ENCODE peak calls at places on chromosomes 5 and 9, in seven cellular contexts. One of them, this sample, is unnamed.
A peak's percentile ranks its signal among the peaks of the same experiment; 100 is the strongest.

GRCh38 chr5:43227655-43228054 is 35.6 kb downstream of the NIM1K start:
- DNase-seq in neural progenitor cell: peak; percentile 47
- DNase-seq in tibial nerve: no peak
- DNase-seq in NT2/D1: no peak
- DNase-seq in cardiac muscle cell: peak; percentile 30
- DNase-seq in A549: peak; percentile 60
- DNase-seq in mucosa of descending colon: no peak
- DNase-seq in this sample: no peak

GRCh38 chr9:38393128-38393809 is 767 bp downstream of the ALDH1B1 start:
- DNase-seq in tibial nerve: no peak
- DNase-seq in A549: peak; percentile 26
- DNase-seq in cardiac muscle cell: no peak
- DNase-seq in NT2/D1: no peak
- DNase-seq in neural progenitor cell: no peak
- DNase-seq in mucosa of descending colon: no peak
- DNase-seq in this sample: no peak

GRCh38 chr9:116669296-116669695 is 17.8 kb upstream of the TRIM32 start:
- DNase-seq in tibial nerve: no peak
- DNase-seq in NT2/D1: no peak
- DNase-seq in cardiac muscle cell: no peak
- DNase-seq in A549: no peak
- DNase-seq in neural progenitor cell: no peak
- DNase-seq in mucosa of descending colon: no peak
- DNase-seq in this sample: no peak

GRCh38 chr5:137688248-137688840 is 47.5 kb downstream of the KLHL3 start:
- DNase-seq in A549: no peak
- DNase-seq in NT2/D1: no peak
- DNase-seq in neural progenitor cell: no peak
- DNase-seq in tibial nerve: no peak
- DNase-seq in mucosa of descending colon: no peak
- DNase-seq in cardiac muscle cell: no peak
- DNase-seq in this sample: no peak

GRCh38 chr9:127686461-127687393 is 20.1 kb upstream of the CFAP157 start:
- DNase-seq in A549: no peak
- DNase-seq in tibial nerve: no peak
- DNase-seq in cardiac muscle cell: no peak
- DNase-seq in mucosa of descending colon: no peak
- DNase-seq in NT2/D1: no peak
- DNase-seq in neural progenitor cell: no peak
- DNase-seq in this sample: no peak

GRCh38 chr5:9546973-9547947 is 1.4 kb upstream of the SEMA5A start:
- DNase-seq in NT2/D1: no peak
- DNase-seq in cardiac muscle cell: peak; percentile 47
- DNase-seq in neural progenitor cell: peak; percentile 67
- DNase-seq in A549: no peak
- DNase-seq in mucosa of descending colon: peak; percentile 72
- DNase-seq in tibial nerve: no peak
- DNase-seq in this sample: peak; percentile 31

GRCh38 chr5:107135391-107135790 is 535.3 kb downstream of the EFNA5 start:
- DNase-seq in neural progenitor cell: no peak
- DNase-seq in A549: no peak
- DNase-seq in tibial nerve: no peak
- DNase-seq in mucosa of descending colon: no peak
- DNase-seq in cardiac muscle cell: no peak
- DNase-seq in NT2/D1: no peak
- DNase-seq in this sample: no peak

GRCh38 chr9:97109194-97109811 is 70.4 kb upstream of the CTSV start:
- DNase-seq in A549: peak; percentile 9
- DNase-seq in neural progenitor cell: peak; percentile 80
- DNase-seq in cardiac muscle cell: peak; percentile 77
- DNase-seq in tibial nerve: no peak
- DNase-seq in mucosa of descending colon: no peak
- DNase-seq in NT2/D1: peak; percentile 58
- DNase-seq in this sample: peak; percentile 41

GRCh38 chr5:76521240-76521758 is 101.9 kb downstream of the F2RL2 start:
- DNase-seq in tibial nerve: no peak
- DNase-seq in NT2/D1: no peak
- DNase-seq in mucosa of descending colon: no peak
- DNase-seq in A549: no peak
- DNase-seq in neural progenitor cell: no peak
- DNase-seq in cardiac muscle cell: no peak
- DNase-seq in this sample: no peak

GRCh38 chr5:62029303-62029702 is 276.7 kb upstream of the KIF2A start:
- DNase-seq in cardiac muscle cell: no peak
- DNase-seq in A549: no peak
- DNase-seq in tibial nerve: no peak
- DNase-seq in NT2/D1: no peak
- DNase-seq in neural progenitor cell: no peak
- DNase-seq in mucosa of descending colon: no peak
- DNase-seq in this sample: no peak

GRCh38 chr5:73039082-73039481 is 81.3 kb upstream of the TMEM171 start:
- DNase-seq in NT2/D1: peak; percentile 35
- DNase-seq in mucosa of descending colon: no peak
- DNase-seq in neural progenitor cell: peak; percentile 10
- DNase-seq in cardiac muscle cell: no peak
- DNase-seq in A549: no peak
- DNase-seq in tibial nerve: no peak
- DNase-seq in this sample: peak; percentile 33

GRCh38 chr5:142961435-142962171 is 191.4 kb downstream of the ARHGAP26 start:
- DNase-seq in A549: no peak
- DNase-seq in mucosa of descending colon: no peak
- DNase-seq in neural progenitor cell: no peak
- DNase-seq in tibial nerve: no peak
- DNase-seq in cardiac muscle cell: no peak
- DNase-seq in NT2/D1: no peak
- DNase-seq in this sample: no peak

GRCh38 chr5:16787278-16787677 is 148.8 kb downstream of the MYO10 start:
- DNase-seq in A549: no peak
- DNase-seq in NT2/D1: no peak
- DNase-seq in neural progenitor cell: no peak
- DNase-seq in cardiac muscle cell: no peak
- DNase-seq in tibial nerve: no peak
- DNase-seq in mucosa of descending colon: no peak
- DNase-seq in this sample: no peak

GRCh38 chr5:132251220-132251725 is 6.2 kb upstream of the PDLIM4 start:
- DNase-seq in A549: no peak
- DNase-seq in tibial nerve: no peak
- DNase-seq in mucosa of descending colon: no peak
- DNase-seq in neural progenitor cell: no peak
- DNase-seq in NT2/D1: no peak
- DNase-seq in cardiac muscle cell: no peak
- DNase-seq in this sample: no peak

GRCh38 chr5:155052532-155052931 is 39.0 kb downstream of the KIF4B start:
- DNase-seq in cardiac muscle cell: no peak
- DNase-seq in A549: no peak
- DNase-seq in NT2/D1: no peak
- DNase-seq in mucosa of descending colon: no peak
- DNase-seq in neural progenitor cell: no peak
- DNase-seq in tibial nerve: no peak
- DNase-seq in this sample: no peak

GRCh38 chr5:172170251-172170701 is 17.7 kb downstream of the STK10 start:
- DNase-seq in cardiac muscle cell: no peak
- DNase-seq in A549: no peak
- DNase-seq in mucosa of descending colon: no peak
- DNase-seq in neural progenitor cell: no peak
- DNase-seq in NT2/D1: no peak
- DNase-seq in tibial nerve: no peak
- DNase-seq in this sample: no peak

GRCh38 chr9:116452634-116453033 is 234.5 kb upstream of the TRIM32 start:
- DNase-seq in cardiac muscle cell: no peak
- DNase-seq in neural progenitor cell: no peak
- DNase-seq in A549: no peak
- DNase-seq in mucosa of descending colon: no peak
- DNase-seq in tibial nerve: no peak
- DNase-seq in NT2/D1: no peak
- DNase-seq in this sample: no peak

GRCh38 chr5:10467281-10468198 is 25.9 kb downstream of the ROPN1L start:
- DNase-seq in cardiac muscle cell: no peak
- DNase-seq in neural progenitor cell: peak; percentile 37
- DNase-seq in A549: no peak
- DNase-seq in NT2/D1: no peak
- DNase-seq in mucosa of descending colon: no peak
- DNase-seq in tibial nerve: no peak
- DNase-seq in this sample: no peak

GRCh38 chr5:15452780-15453179 is 47.2 kb upstream of the FBXL7 start:
- DNase-seq in A549: no peak
- DNase-seq in neural progenitor cell: no peak
- DNase-seq in tibial nerve: no peak
- DNase-seq in cardiac muscle cell: no peak
- DNase-seq in NT2/D1: no peak
- DNase-seq in mucosa of descending colon: no peak
- DNase-seq in this sample: no peak

GRCh38 chr9:79709945-79710674 is 138.3 kb downstream of the TLE4 start:
- DNase-seq in NT2/D1: no peak
- DNase-seq in A549: no peak
- DNase-seq in mucosa of descending colon: no peak
- DNase-seq in cardiac muscle cell: no peak
- DNase-seq in neural progenitor cell: no peak
- DNase-seq in tibial nerve: no peak
- DNase-seq in this sample: no peak
- H3K9me3 ChIP-seq in NT2/D1: no peaks in the 10 kb centered on the region
- H3K9me3 ChIP-seq in A549: no peaks in the 10 kb centered on the region
- H3K9me3 ChIP-seq in mucosa of descending colon: no peaks in the 10 kb centered on the region
- H3K9me3 ChIP-seq in cardiac muscle cell: no peaks in the 10 kb centered on the region
- H3K9me3 ChIP-seq in neural progenitor cell: no peaks in the 10 kb centered on the region
- H3K9me3 ChIP-seq in tibial nerve: no peaks in the 10 kb centered on the region
- H3K9me3 ChIP-seq in this sample: no peaks in the 10 kb centered on the region

GRCh38 chr9:136342191-136343120 is 15.1 kb downstream of the GPSM1 start:
- DNase-seq in cardiac muscle cell: peak; percentile 92
- DNase-seq in mucosa of descending colon: peak; percentile 84
- DNase-seq in tibial nerve: peak; percentile 80
- DNase-seq in NT2/D1: no peak
- DNase-seq in A549: no peak
- DNase-seq in neural progenitor cell: peak; percentile 95
- DNase-seq in this sample: peak; percentile 41
- H3K4me1 ChIP-seq in cardiac muscle cell: peaks cover 17% of the 10 kb centered on the region
- H3K4me1 ChIP-seq in mucosa of descending colon: peaks cover 18% of the 10 kb centered on the region
- H3K4me1 ChIP-seq in tibial nerve: peaks cover 91% of the 10 kb centered on the region
- H3K4me1 ChIP-seq in NT2/D1: peaks cover 42% of the 10 kb centered on the region
- H3K4me1 ChIP-seq in A549: peaks cover 8% of the 10 kb centered on the region
- H3K4me1 ChIP-seq in neural progenitor cell: peaks cover 24% of the 10 kb centered on the region
- H3K4me1 ChIP-seq in this sample: peaks cover 7% of the 10 kb centered on the region

GRCh38 chr9:138118601-138119071 is 241.1 kb downstream of the CACNA1B start:
- DNase-seq in tibial nerve: no peak
- DNase-seq in NT2/D1: no peak
- DNase-seq in mucosa of descending colon: no peak
- DNase-seq in cardiac muscle cell: no peak
- DNase-seq in neural progenitor cell: no peak
- DNase-seq in A549: no peak
- DNase-seq in this sample: no peak
- H3K9me3 ChIP-seq in tibial nerve: no peaks in the 10 kb centered on the region
- H3K9me3 ChIP-seq in NT2/D1: peaks cover 19% of the 10 kb centered on the region
- H3K9me3 ChIP-seq in mucosa of descending colon: no peaks in the 10 kb centered on the region
- H3K9me3 ChIP-seq in cardiac muscle cell: no peaks in the 10 kb centered on the region
- H3K9me3 ChIP-seq in neural progenitor cell: no peaks in the 10 kb centered on the region
- H3K9me3 ChIP-seq in A549: no peaks in the 10 kb centered on the region
- H3K9me3 ChIP-seq in this sample: peaks cover 6% of the 10 kb centered on the region

GRCh38 chr9:121707477-121708424 is 56.3 kb downstream of the DAB2IP start:
- DNase-seq in tibial nerve: no peak
- DNase-seq in A549: no peak
- DNase-seq in cardiac muscle cell: no peak
- DNase-seq in neural progenitor cell: no peak
- DNase-seq in mucosa of descending colon: no peak
- DNase-seq in NT2/D1: no peak
- DNase-seq in this sample: no peak
- H3K4me1 ChIP-seq in tibial nerve: peaks cover 2% of the 10 kb centered on the region
- H3K4me1 ChIP-seq in A549: no peaks in the 10 kb centered on the region
- H3K4me1 ChIP-seq in cardiac muscle cell: no peaks in the 10 kb centered on the region
- H3K4me1 ChIP-seq in neural progenitor cell: no peaks in the 10 kb centered on the region
- H3K4me1 ChIP-seq in mucosa of descending colon: no peaks in the 10 kb centered on the region
- H3K4me1 ChIP-seq in NT2/D1: peaks cover 8% of the 10 kb centered on the region
- H3K4me1 ChIP-seq in this sample: no peaks in the 10 kb centered on the region

This sample was measured in iPS DF 6.9.